ENCODE peak calls at places on chromosomes 7 and 10, in eight cellular contexts. J, D, Z, T, M, O, L and Y are unnamed samples.

GRCh38 chr7:68411742-68412141 is 1186.5 kb upstream of the AUTS2 start:
- DNase-seq in J (no peak), D (no peak), Z (no peak), T (no peak), M (no peak), O (no peak), L (no peak), Y (no peak)

GRCh38 chr10:80407836-80408197 is 534 bp upstream of the PRXL2A start:
- DNase-seq in J (peak; percentile 67), D (peak; percentile 22), Z (peak; percentile 46), T (no peak), M (no peak), O (peak; percentile 64), L (no peak), Y (no peak)

GRCh38 chr7:2680792-2681490 is 7.1 kb upstream of the AMZ1 start:
- DNase-seq in J (peak; percentile 89), D (peak; percentile 78), Z (peak; percentile 85), T (peak; percentile 74), M (no peak), O (peak; percentile 95), L (peak; percentile 41), Y (peak; percentile 90)

GRCh38 chr7:131383417-131383816 is 55.7 kb downstream of the MKLN1 start:
- DNase-seq in J (no peak), D (no peak), Z (no peak), T (peak; percentile 58), M (no peak), O (no peak), L (peak; percentile 40), Y (no peak)

GRCh38 chr7:26853788-26854393 is 10.5 kb downstream of the SKAP2 start:
- DNase-seq in J (no peak), D (no peak), Z (peak; percentile 39), T (peak; percentile 78), M (no peak), O (no peak), L (peak; percentile 75), Y (no peak)

GRCh38 chr7:155339474-155339873 is 41.8 kb downstream of the INSIG1 start:
- DNase-seq in J (no peak), D (no peak), Z (no peak), T (no peak), M (no peak), O (no peak), L (no peak), Y (no peak)

GRCh38 chr10:111522141-111522540 is 445.3 kb downstream of the ADRA2A start:
- DNase-seq in J (no peak), D (no peak), Z (no peak), T (no peak), M (no peak), O (no peak), L (no peak), Y (no peak)

GRCh38 chr7:119935418-119936025 is 337.5 kb upstream of the KCND2 start:
- DNase-seq in J (no peak), D (no peak), Z (peak; percentile 60), T (peak; percentile 86), M (peak; percentile 15), O (no peak), L (peak; percentile 62), Y (no peak)

GRCh38 chr10:78041170-78042057 is 7.8 kb downstream of the RPS24 start:
- DNase-seq in J (no peak), D (no peak), Z (no peak), T (no peak), M (no peak), O (no peak), L (no peak), Y (no peak)

GRCh38 chr10:70475661-70476060 is 2.9 kb upstream of the PALD1 start:
- DNase-seq in J (no peak), D (no peak), Z (no peak), T (no peak), M (no peak), O (peak; percentile 36), L (peak; percentile 8), Y (no peak)

GRCh38 chr7:10412426-10413019 is 561.1 kb upstream of the PHF14 start:
- DNase-seq in J (no peak), D (peak; percentile 33), Z (peak; percentile 51), T (peak; percentile 13), M (no peak), O (peak; percentile 49), L (peak; percentile 1), Y (no peak)

GRCh38 chr7:4837814-4838625 is 23.8 kb downstream of the PAPOLB start:
- DNase-seq in J (no peak), D (no peak), Z (peak; percentile 82), T (no peak), M (no peak), O (no peak), L (no peak), Y (no peak)

GRCh38 chr7:111392976-111393762 is 169.1 kb downstream of the IMMP2L start:
- DNase-seq in J (no peak), D (no peak), Z (peak; percentile 52), T (peak; percentile 88), M (no peak), O (no peak), L (peak; percentile 33), Y (no peak)

GRCh38 chr10:108561649-108562048 is 1361.7 kb downstream of the XPNPEP1 start:
- DNase-seq in J (no peak), D (no peak), Z (no peak), T (peak; percentile 36), M (no peak), O (no peak), L (no peak), Y (no peak)

GRCh38 chr10:103145860-103146466 is 47.1 kb downstream of the NT5C2 start:
- DNase-seq in J (peak; percentile 75), D (no peak), Z (no peak), T (peak; percentile 97), M (peak; percentile 67), O (peak; percentile 37), L (peak; percentile 92), Y (no peak)

GRCh38 chr10:110212119-110213006 is 5.0 kb downstream of the MXI1 start:
- DNase-seq in J (no peak), D (no peak), Z (no peak), T (no peak), M (no peak), O (no peak), L (no peak), Y (no peak)

GRCh38 chr7:54788664-54789063 is 29.7 kb upstream of the SEC61G start:
- DNase-seq in J (no peak), D (peak; percentile 14), Z (peak; percentile 68), T (peak; percentile 90), M (peak; percentile 81), O (peak; percentile 66), L (peak; percentile 96), Y (peak; percentile 57)

GRCh38 chr7:31043035-31043434 is 9.1 kb upstream of the ADCYAP1R1 start:
- DNase-seq in J (no peak), D (peak; percentile 47), Z (peak; percentile 96), T (no peak), M (no peak), O (no peak), L (no peak), Y (no peak)

GRCh38 chr7:20896996-20897395 is 110.3 kb upstream of the SP8 start:
- DNase-seq in J (no peak), D (no peak), Z (no peak), T (no peak), M (no peak), O (no peak), L (no peak), Y (no peak)

GRCh38 chr7:28219793-28220192 is 39.2 kb upstream of the JAZF1 start:
- DNase-seq in J (no peak), D (no peak), Z (no peak), T (no peak), M (no peak), O (no peak), L (no peak), Y (no peak)

GRCh38 chr10:68271104-68271882 is 39.4 kb upstream of the ATOH7 start:
- DNase-seq in J (no peak), D (no peak), Z (peak; percentile 81), T (peak; percentile 88), M (no peak), O (no peak), L (peak; percentile 28), Y (no peak)

DNA sequence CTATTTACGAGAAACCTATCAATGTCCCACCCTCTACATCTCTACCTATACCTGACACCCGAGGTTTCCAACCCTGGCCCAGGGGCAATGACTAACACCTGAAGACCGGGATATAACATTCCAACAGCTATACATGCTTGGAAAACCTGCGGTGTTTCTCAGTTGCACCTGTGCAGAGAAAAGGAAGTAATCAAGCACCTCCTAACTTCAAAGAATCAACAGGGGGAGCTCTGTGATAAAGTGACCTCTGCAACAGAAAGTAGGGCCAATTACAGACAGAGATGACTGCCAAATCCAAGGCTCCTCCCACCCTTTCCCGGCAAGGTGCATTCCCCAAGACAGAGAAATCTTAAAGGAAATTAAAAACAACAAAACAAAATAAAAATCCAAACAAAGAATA is 41.3 kb downstream of the CCDC6 start:
- DNase-seq in J (no peak), D (no peak), Z (peak; percentile 33), T (peak; percentile 56), M (no peak), O (peak; percentile 71), L (peak; percentile 18), Y (no peak)
- TF ChIP-seq CTCF in J (peak; percentile 48), D (no peak), Z (peak; percentile 43), T (peak; percentile 26), M (peak; percentile 24), O (peak; percentile 72), L (peak; percentile 23), Y (no peak)

DNA sequence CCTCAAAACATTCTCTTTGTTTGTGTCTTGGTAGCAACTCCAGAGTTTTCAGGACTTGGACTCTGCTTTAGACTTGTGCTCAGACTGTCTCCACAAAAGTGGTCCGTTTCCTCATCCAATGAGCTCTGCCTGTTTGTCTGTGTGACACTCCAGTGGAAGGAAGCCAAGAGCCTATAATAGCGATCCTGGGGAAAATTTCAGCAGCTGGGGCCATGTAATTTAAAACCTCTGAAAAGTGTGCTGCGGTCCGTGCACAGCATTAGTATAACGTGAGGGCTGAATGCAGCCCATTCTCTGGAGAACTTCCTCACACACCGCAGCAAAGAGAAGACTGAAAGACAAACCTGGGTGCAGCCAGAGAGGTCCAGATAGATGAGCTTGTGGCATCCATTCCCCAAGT is at the start of gene LRRC17:
- DNase-seq in J (no peak), D (peak; percentile 36), Z (peak; percentile 43), T (peak; percentile 94), M (peak; percentile 93), O (no peak), L (peak; percentile 97), Y (no peak)
- TF ChIP-seq CTCF in J (no peak), D (no peak), Z (no peak), T (no peak), M (no peak), O (no peak), L (no peak), Y (no peak)

GRCh38 chr10:60820093-60820769 is 42.0 kb downstream of the CDK1 start:
- DNase-seq in J (no peak), D (no peak), Z (peak; percentile 11), T (peak; percentile 71), M (no peak), O (no peak), L (peak; percentile 51), Y (no peak)
- TF ChIP-seq CTCF in J (peak; percentile 14), D (peak; percentile 36), Z (peak; percentile 45), T (peak; percentile 57), M (peak; percentile 64), O (peak; percentile 35), L (peak; percentile 35), Y (peak; percentile 55)

DNA sequence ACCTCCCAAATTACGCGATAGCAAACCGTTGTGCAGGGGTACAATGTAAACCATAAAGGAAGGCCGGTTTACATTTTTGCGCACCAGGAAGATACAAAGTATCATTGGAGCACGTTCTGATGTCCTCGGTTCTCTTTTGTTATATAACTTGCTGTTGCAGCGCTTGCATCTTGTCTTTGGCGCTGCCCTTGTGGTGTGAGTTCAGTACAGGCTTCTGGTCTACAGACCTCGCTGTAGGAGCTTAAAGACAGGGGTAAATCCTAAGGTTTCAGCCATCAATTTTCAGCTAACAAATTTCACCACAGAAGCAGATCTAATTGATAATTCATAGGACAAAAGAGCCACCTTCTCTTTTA is 1.5 kb upstream of the MKX start:
- DNase-seq in J (no peak), D (peak; percentile 12), Z (peak; percentile 64), T (no peak), M (no peak), O (no peak), L (peak; percentile 5), Y (no peak)
- TF ChIP-seq CTCF in J (no peak), D (no peak), Z (no peak), T (no peak), M (no peak), O (no peak), L (no peak), Y (no peak)